ENCODE peak calls at places on chromosomes 12 and 14, in seven cellular contexts. W is transverse colon, U is HCT116, M is psoas muscle, T is PC-3, Y is pancreas, E is left ventricle myocardium inferior. X is an unnamed sample. For H3K36me3, the result is how much of the 10 kb centered on the place peaks cover.

GRCh38 chr14:65255029-65255545 is 152.8 kb upstream of the MAX start:
- DNase-seq in W (no peak), U (peak), M (no peak), T (peak), Y (no peak), E (no peak), X (no peak)

GRCh38 chr12:6827437-6827894 is 741 bp upstream of the P3H3 start:
- DNase-seq in W (peak), U (peak), M (peak), T (peak), Y (peak), E (peak), X (peak)

GRCh38 chr12:26431211-26431610 is 235.8 kb downstream of the SSPN start:
- DNase-seq in W (no peak), U (no peak), M (no peak), T (no peak), Y (no peak), E (no peak), X (no peak)

GRCh38 chr12:115771065-115771464 is 506.4 kb downstream of the MED13L start:
- DNase-seq in W (no peak), U (peak), M (no peak), T (peak), Y (no peak), E (no peak), X (no peak)

GRCh38 chr14:63282997-63283396 is 35.7 kb downstream of the GPHB5 start:
- DNase-seq in W (no peak), U (no peak), M (no peak), T (no peak), Y (no peak), E (no peak), X (no peak)

GRCh38 chr12:27615331-27615891 is 80.8 kb upstream of the REP15 start:
- DNase-seq in W (no peak), U (peak), M (no peak), T (peak), Y (no peak), E (no peak), X (no peak)

GRCh38 chr12:83573676-83574075 is 887.0 kb downstream of the TMTC2 start:
- DNase-seq in W (no peak), U (peak), M (no peak), T (peak), Y (no peak), E (no peak), X (peak)

GRCh38 chr12:96606134-96606533 is 116.8 kb downstream of the CFAP54 start:
- DNase-seq in W (no peak), U (no peak), M (no peak), T (no peak), Y (no peak), E (no peak), X (no peak)

GRCh38 chr12:122867701-122868461 is 28.0 kb downstream of the VPS37B start:
- DNase-seq in W (peak), U (no peak), M (peak), T (peak), Y (peak), E (peak), X (no peak)

GRCh38 chr12:68007466-68007865 is 18.2 kb downstream of the IFNG-AS1 start:
- DNase-seq in W (no peak), U (no peak), M (no peak), T (no peak), Y (no peak), E (no peak), X (no peak)

GRCh38 chr14:101965796-101966718 is 1.7 kb downstream of the DYNC1H1 start:
- DNase-seq in W (no peak), U (no peak), M (no peak), T (peak), Y (no peak), E (no peak), X (no peak)

GRCh38 chr14:89339158-89339557 is 77.9 kb downstream of the FOXN3 start:
- DNase-seq in W (no peak), U (no peak), M (no peak), T (no peak), Y (no peak), E (no peak), X (no peak)

GRCh38 chr12:45762185-45763110 is 32.9 kb downstream of the ARID2 start:
- DNase-seq in W (no peak), U (peak), M (no peak), T (peak), Y (no peak), E (no peak), X (no peak)

GRCh38 chr12:11408096-11408495 is 12.7 kb upstream of the PRB2 start:
- DNase-seq in W (no peak), U (no peak), M (no peak), T (no peak), Y (no peak), E (no peak), X (no peak)

GRCh38 chr12:117679776-117680175 is 289.0 kb downstream of the KSR2 start:
- DNase-seq in W (no peak), U (no peak), M (no peak), T (peak), Y (no peak), E (no peak), X (no peak)

GRCh38 chr14:22382395-22382794 is 206.6 kb downstream of the DAD1 start:
- DNase-seq in W (no peak), U (no peak), M (no peak), T (no peak), Y (no peak), E (no peak), X (no peak)

GRCh38 chr14:34873591-34874385 is 1.4 kb downstream of the BAZ1A start:
- DNase-seq in W (peak), U (peak), M (peak), T (peak), Y (peak), E (peak), X (peak)

GRCh38 chr12:14410841-14411569 is 45.5 kb downstream of the ATF7IP start:
- DNase-seq in W (no peak), U (no peak), M (no peak), T (peak), Y (no peak), E (no peak), X (no peak)

GRCh38 chr14:26594756-26595545 is 2.9 kb downstream of the NOVA1 start:
- DNase-seq in W (no peak), U (no peak), M (no peak), T (no peak), Y (no peak), E (no peak), X (no peak)

GRCh38 chr12:77116277-77116676 is 50.9 kb upstream of the E2F7 start:
- DNase-seq in W (no peak), U (no peak), M (no peak), T (no peak), Y (no peak), E (no peak), X (no peak)

GRCh38 chr12:109720152-109720855 is 6.7 kb downstream of the FAM222A start:
- DNase-seq in W (no peak), U (no peak), M (peak), T (no peak), Y (peak), E (peak), X (no peak)

GRCh38 chr14:95712398-95712797 is 1.5 kb downstream of the TCL1A start:
- DNase-seq in W (no peak), U (no peak), M (no peak), T (no peak), Y (no peak), E (no peak), X (no peak)

GRCh38 chr12:121314441-121314840 is 17.9 kb upstream of the CAMKK2 start:
- DNase-seq in W (no peak), U (no peak), M (no peak), T (no peak), Y (no peak), E (no peak), X (no peak)

GRCh38 chr12:124509300-124509675 is 58.1 kb downstream of the NCOR2 start:
- DNase-seq in W (no peak), U (no peak), M (no peak), T (no peak), Y (no peak), E (no peak), X (no peak)

GRCh38 chr12:124509676-124510300 is 57.6 kb downstream of the NCOR2 start:
- DNase-seq in W (peak), U (no peak), M (peak), T (no peak), Y (peak), E (peak), X (peak)

GRCh38 chr12:124511259-124511985 is 56.0 kb downstream of the NCOR2 start:
- DNase-seq in W (no peak), U (no peak), M (peak), T (no peak), Y (no peak), E (no peak), X (no peak)

GRCh38 chr12:124508323-124509096 is 58.9 kb downstream of the NCOR2 start:
- DNase-seq in W (no peak), U (no peak), M (peak), T (no peak), Y (no peak), E (no peak), X (peak)

DNA sequence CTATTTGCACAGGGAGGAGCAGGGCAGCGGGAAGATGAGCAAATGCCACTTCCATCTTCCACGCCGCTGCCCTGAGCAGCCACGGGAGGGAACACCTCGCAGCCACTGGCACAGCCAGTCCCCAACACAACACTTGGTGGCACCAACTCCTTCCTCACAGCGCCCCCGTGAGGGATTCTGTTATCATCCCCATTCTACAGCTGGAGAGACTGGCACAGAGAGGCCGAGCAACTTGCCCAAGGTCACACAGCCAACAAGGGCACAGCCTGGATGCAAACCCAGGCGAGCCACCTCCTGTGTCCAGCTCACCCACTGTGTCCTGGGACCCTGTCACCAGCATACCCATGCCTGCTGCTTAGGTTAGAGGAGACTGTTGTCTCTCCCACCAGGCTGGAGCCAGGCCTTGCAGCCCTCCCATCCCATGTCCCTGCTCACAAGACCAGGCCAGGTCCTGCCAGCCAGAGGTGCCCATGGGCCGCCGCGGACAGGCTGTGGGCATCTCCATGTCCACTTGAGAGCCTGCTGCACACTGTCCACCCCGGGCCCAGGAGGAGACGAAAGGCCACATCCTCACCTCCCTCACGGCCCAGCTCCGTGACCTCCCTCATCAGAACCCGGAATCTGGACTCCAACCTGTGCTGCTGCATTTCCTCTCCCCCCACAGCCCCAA is 57.0 kb downstream of the NCOR2 start:
- DNase-seq in W (peak), U (no peak), M (peak), T (peak), Y (no peak), E (no peak), X (peak)
- TF ChIP-seq CTCF in W (no peak), U (peak), M (peak), T (peak), Y (no peak), E (no peak), X (peak)

DNA sequence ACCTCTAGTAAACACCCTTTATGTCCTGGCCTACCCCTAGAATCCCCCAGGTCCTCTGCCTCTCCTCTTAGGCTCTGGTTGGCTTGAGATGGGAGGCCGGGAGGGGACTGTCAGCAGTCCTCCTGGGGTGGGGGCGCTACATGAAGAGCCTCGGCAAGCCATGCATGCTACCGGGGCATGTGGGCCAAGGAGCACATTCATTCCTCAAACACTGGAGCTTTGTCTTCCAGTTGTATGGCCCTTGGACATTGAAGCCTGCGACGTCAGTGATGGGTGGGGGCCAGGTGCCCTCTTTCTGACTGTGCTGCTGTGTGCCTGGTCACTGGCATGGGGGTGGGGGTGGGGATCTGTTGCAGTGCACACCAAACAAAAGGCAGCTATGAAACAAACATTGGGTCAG is 15.8 kb upstream of the CELA1 start:
- DNase-seq in W (no peak), U (no peak), M (no peak), T (no peak), Y (no peak), E (no peak), X (no peak)
- H3K36me3 ChIP-seq in W (under half), U (under half), M (under half), T (under half), Y (under half), E (under half), X (under half)

GRCh38 chr14:69532561-69533335 is 41.9 kb downstream of the CCDC177 start:
- DNase-seq in W (peak), U (no peak), M (no peak), T (peak), Y (no peak), E (no peak), X (no peak)
- H3K4me3 ChIP-seq in W (no peak), U (no peak), M (no peak), T (peak), Y (no peak), E (no peak), X (no peak)

DNA sequence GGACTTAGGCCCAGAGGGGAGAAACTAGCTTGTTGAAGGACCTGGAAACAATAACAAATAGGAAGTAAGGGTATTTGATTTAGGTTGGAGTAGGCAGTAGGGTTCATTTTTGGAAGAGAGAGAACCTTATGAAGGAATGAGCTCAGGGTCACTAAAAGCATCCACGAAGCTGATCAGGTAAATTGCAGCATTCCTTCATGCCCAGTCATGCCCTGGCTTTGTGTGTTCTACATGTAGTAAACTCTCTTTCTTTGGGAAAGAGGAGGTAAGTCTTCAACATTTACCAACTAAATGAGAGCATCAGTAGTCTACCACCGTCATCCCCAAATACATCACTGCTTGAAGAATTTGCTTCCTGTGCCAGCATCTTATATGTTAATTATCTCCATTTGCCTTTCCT is 54.7 kb downstream of the CPSF2 start:
- DNase-seq in W (no peak), U (no peak), M (no peak), T (no peak), Y (no peak), E (no peak), X (no peak)
- TF ChIP-seq CTCF in W (no peak), U (no peak), M (no peak), T (no peak), Y (no peak), E (no peak), X (no peak)

GRCh38 chr12:70355972-70356371 is 10.1 kb upstream of the KCNMB4 start:
- DNase-seq in W (no peak), U (no peak), M (no peak), T (no peak), Y (no peak), E (no peak), X (no peak)

GRCh38 chr12:70351076-70351475 is 15.0 kb upstream of the KCNMB4 start:
- DNase-seq in W (no peak), U (no peak), M (no peak), T (no peak), Y (no peak), E (no peak), X (no peak)

GRCh38 chr12:70359458-70360197 is 6.5 kb upstream of the KCNMB4 start:
- DNase-seq in W (no peak), U (no peak), M (no peak), T (no peak), Y (no peak), E (no peak), X (no peak)

GRCh38 chr12:70353780-70354640 is 12.1 kb upstream of the KCNMB4 start:
- DNase-seq in W (no peak), U (no peak), M (no peak), T (no peak), Y (no peak), E (no peak), X (no peak)

GRCh38 chr12:70354777-70355176 is 11.3 kb upstream of the KCNMB4 start:
- DNase-seq in W (no peak), U (no peak), M (no peak), T (no peak), Y (no peak), E (no peak), X (no peak)
- H3K36me3 ChIP-seq in W (under half), U (under half), M (under half), T (under half), Y (under half), E (under half), X (under half)

GRCh38 chr12:81757731-81758325 is 1.3 kb downstream of the PPFIA2 start:
- DNase-seq in W (no peak), U (no peak), M (no peak), T (no peak), Y (no peak), E (no peak), X (no peak)
- H3K4me3 ChIP-seq in W (peak), U (peak), M (peak), T (no peak), Y (no peak), E (peak), X (peak)

GRCh38 chr14:99034711-99035171 is 237.3 kb downstream of the BCL11B start:
- DNase-seq in W (no peak), U (no peak), M (no peak), T (no peak), Y (no peak), E (no peak), X (no peak)
- TF ChIP-seq CTCF in W (no peak), U (peak), M (no peak), T (peak), Y (no peak), E (no peak), X (no peak)

GRCh38 chr12:131753041-131753440 is 42.2 kb downstream of the SFSWAP start:
- DNase-seq in W (no peak), U (no peak), M (no peak), T (no peak), Y (no peak), E (no peak), X (no peak)

GRCh38 chr12:131752457-131752856 is 41.6 kb downstream of the SFSWAP start:
- DNase-seq in W (no peak), U (no peak), M (no peak), T (no peak), Y (no peak), E (no peak), X (no peak)

GRCh38 chr12:131753757-131754156 is 42.9 kb downstream of the SFSWAP start:
- DNase-seq in W (no peak), U (no peak), M (no peak), T (no peak), Y (no peak), E (no peak), X (no peak)

GRCh38 chr12:131749618-131750315 is 38.9 kb downstream of the SFSWAP start:
- DNase-seq in W (no peak), U (no peak), M (peak), T (no peak), Y (no peak), E (no peak), X (no peak)

GRCh38 chr12:131751335-131751734 is 40.4 kb downstream of the SFSWAP start:
- DNase-seq in W (no peak), U (no peak), M (peak), T (no peak), Y (no peak), E (no peak), X (no peak)
- H3K36me3 ChIP-seq in W (under half), U (under half), M (under half), T (under half), Y (under half), E (half or more), X (under half)

GRCh38 chr14:28482644-28483043 is 283.9 kb upstream of the FOXG1 start:
- DNase-seq in W (no peak), U (no peak), M (no peak), T (no peak), Y (no peak), E (no peak), X (no peak)
- H3K4me3 ChIP-seq in W (no peak), U (no peak), M (no peak), T (no peak), Y (no peak), E (no peak), X (no peak)

DNA sequence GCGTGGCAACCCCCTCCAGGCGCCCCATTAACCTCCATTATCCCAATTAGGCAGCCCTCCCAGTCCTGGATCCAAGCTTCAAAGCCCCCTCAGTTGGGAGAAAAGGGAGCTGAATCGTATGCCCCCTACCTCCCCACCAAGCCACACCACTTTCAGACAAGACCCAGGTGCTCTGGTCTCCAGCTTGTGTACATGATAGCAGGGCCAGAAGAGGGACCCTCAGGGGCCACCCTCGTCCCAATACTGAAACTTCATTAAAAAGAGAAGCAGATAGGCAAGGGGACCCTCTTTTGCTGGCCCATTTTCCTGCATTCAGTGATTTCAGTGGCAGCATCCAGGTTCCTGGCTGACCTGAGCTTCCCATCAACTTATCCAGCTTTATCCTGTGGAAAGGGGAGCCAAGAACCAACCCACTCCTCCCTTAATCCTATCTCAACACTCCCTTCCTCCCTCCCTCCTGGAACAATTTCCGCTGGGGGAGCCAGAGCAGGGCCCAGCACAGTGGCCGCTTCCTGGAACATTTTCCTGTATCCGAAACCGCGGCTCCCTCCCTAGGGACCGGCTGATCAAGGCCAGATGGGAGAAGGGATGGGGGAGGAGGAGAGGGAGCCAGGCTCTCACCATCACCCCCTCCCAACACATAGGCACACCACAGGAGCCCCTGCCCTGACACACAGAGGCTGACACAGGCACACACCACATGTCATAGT is 9.5 kb upstream of the SP7 start:
- DNase-seq in W (no peak), U (no peak), M (peak), T (no peak), Y (no peak), E (peak), X (no peak)
- TF ChIP-seq CTCF in W (no peak), U (no peak), M (no peak), T (peak), Y (no peak), E (peak), X (no peak)